ENCODE peak calls at places on chromosome 9, in eight cellular contexts. U is NCI-H1092 treated with DMSO at 0.1 percent for 48 hours; D is foreskin fibroblast; A is activated T-helper 1 cell treated with anti-CD3 and anti-CD28 coated beads, Interleukin-2, amount 50 U/mL, for 16 hours; B is sciatic nerve; X is gastrocnemius medialis; N is AML-193; G is stimulated activated CD8-positive, alpha-beta memory T cell treated with anti-CD3 and anti-CD28 coated beads, Interleukin-4, amount 100 ng/mL, for 1 hour. R is an unnamed sample.

GRCh38 chr9:98067184-98067583 is 10.7 kb downstream of the NANS start:
- DNase-seq in U (no peak), D (no peak), A (no peak), B (no peak), X (no peak), N (no peak), G (no peak), R (no peak)

GRCh38 chr9:38039090-38039906 is 29.7 kb downstream of the SHB start:
- DNase-seq in U (no peak), D (no peak), A (no peak), B (no peak), X (no peak), N (peak), G (no peak), R (no peak)

GRCh38 chr9:105216440-105217178 is 27.8 kb upstream of the SLC44A1 start:
- DNase-seq in U (peak), D (no peak), A (no peak), B (no peak), X (no peak), N (no peak), G (no peak), R (peak)

GRCh38 chr9:78280982-78281668 is 15.8 kb upstream of the PSAT1 start:
- DNase-seq in U (no peak), D (peak), A (no peak), B (peak), X (no peak), N (no peak), G (no peak), R (peak)

GRCh38 chr9:114223564-114224246 is 68.4 kb downstream of the COL27A1 start:
- DNase-seq in U (no peak), D (peak), A (no peak), B (no peak), X (no peak), N (no peak), G (no peak), R (no peak)

GRCh38 chr9:133142657-133143592 is 20.8 kb downstream of the GBGT1 start:
- DNase-seq in U (no peak), D (no peak), A (no peak), B (no peak), X (no peak), N (no peak), G (no peak), R (no peak)

GRCh38 chr9:88680041-88680440 is 145.1 kb downstream of the NXNL2 start:
- DNase-seq in U (no peak), D (no peak), A (no peak), B (no peak), X (no peak), N (no peak), G (no peak), R (no peak)

GRCh38 chr9:92954078-92954861 is 6.9 kb downstream of the FGD3 start:
- DNase-seq in U (peak), D (no peak), A (peak), B (no peak), X (no peak), N (no peak), G (peak), R (no peak)

GRCh38 chr9:86077286-86077685 is 22.1 kb downstream of the GOLM1 start:
- DNase-seq in U (no peak), D (no peak), A (no peak), B (no peak), X (no peak), N (no peak), G (no peak), R (peak)

GRCh38 chr9:69153707-69154521 is 20.2 kb upstream of the TJP2 start:
- DNase-seq in U (no peak), D (no peak), A (no peak), B (no peak), X (no peak), N (no peak), G (no peak), R (no peak)

GRCh38 chr9:12640021-12640587 is 53.1 kb upstream of the TYRP1 start:
- DNase-seq in U (peak), D (peak), A (no peak), B (no peak), X (no peak), N (peak), G (no peak), R (no peak)

GRCh38 chr9:35756275-35756742 is 2.2 kb upstream of the MSMP start:
- DNase-seq in U (no peak), D (no peak), A (peak), B (peak), X (no peak), N (no peak), G (no peak), R (peak)

GRCh38 chr9:97271292-97271691 is 36.2 kb upstream of the CCDC180 start:
- DNase-seq in U (no peak), D (no peak), A (no peak), B (no peak), X (no peak), N (no peak), G (no peak), R (no peak)

GRCh38 chr9:35771524-35771923 is 17.4 kb upstream of the MSMP start:
- DNase-seq in U (peak), D (no peak), A (no peak), B (no peak), X (no peak), N (no peak), G (no peak), R (no peak)

GRCh38 chr9:88925471-88925870 is 65.8 kb upstream of the S1PR3 start:
- DNase-seq in U (no peak), D (peak), A (no peak), B (no peak), X (no peak), N (no peak), G (no peak), R (no peak)

GRCh38 chr9:19785230-19785629 is 3.6 kb downstream of the SLC24A2 start:
- DNase-seq in U (no peak), D (no peak), A (no peak), B (no peak), X (no peak), N (no peak), G (no peak), R (no peak)

GRCh38 chr9:120397453-120397852 is 182.5 kb downstream of the CDK5RAP2 start:
- DNase-seq in U (no peak), D (no peak), A (no peak), B (no peak), X (no peak), N (no peak), G (no peak), R (no peak)

GRCh38 chr9:105270711-105271110 is 26.3 kb downstream of the SLC44A1 start:
- DNase-seq in U (no peak), D (no peak), A (no peak), B (no peak), X (no peak), N (no peak), G (no peak), R (no peak)

R was measured in cerebellum.